ENCODE peak calls at places on chromosomes 13 and 19, in six cellular contexts. J, W, X, B, M and Y are unnamed samples.

GRCh38 chr19:31553112-31553843 is 204.0 kb upstream of the TSHZ3 start:
- DNase-seq in B (no peak), M (no peak), X (no peak), J (no peak), W (no peak), Y (no peak)

GRCh38 chr19:28905996-28906395 is 307.0 kb downstream of the UQCRFS1 start:
- DNase-seq in J (no peak), M (no peak), W (no peak), B (no peak), X (no peak), Y (no peak)

GRCh38 chr19:47096721-47097120 is 16.9 kb downstream of the ZC3H4 start:
- DNase-seq in X (no peak), B (peak), J (no peak), M (no peak), W (no peak), Y (no peak)

GRCh38 chr19:50830266-50831025 is 2.9 kb downstream of the KLK15 start:
- DNase-seq in M (no peak), J (no peak), B (no peak), X (no peak), W (no peak), Y (no peak)

GRCh38 chr13:105612541-105612940 is 922.9 kb downstream of the EFNB2 start:
- DNase-seq in X (no peak), J (no peak), M (no peak), W (no peak), B (no peak), Y (no peak)

GRCh38 chr19:34155686-34156085 is 16.6 kb upstream of the LSM14A start:
- DNase-seq in W (no peak), B (no peak), X (no peak), J (peak), M (no peak), Y (no peak)

GRCh38 chr13:74289861-74290260 is 155.7 kb upstream of the KLF12 start:
- DNase-seq in X (no peak), W (no peak), B (no peak), M (peak), J (no peak), Y (no peak)

GRCh38 chr13:110647365-110647737 is 32.0 kb downstream of the NAXD start:
- DNase-seq in J (no peak), B (no peak), W (no peak), X (no peak), M (no peak), Y (no peak)

GRCh38 chr19:43570174-43570791 is 5.0 kb downstream of the XRCC1 start:
- DNase-seq in J (no peak), B (no peak), M (no peak), W (no peak), X (no peak), Y (no peak)

GRCh38 chr13:76350399-76350798 is 535.8 kb downstream of the KCTD12 start:
- DNase-seq in X (no peak), B (no peak), J (no peak), M (no peak), W (no peak), Y (no peak)

GRCh38 chr19:32677657-32678056 is 2.0 kb downstream of the RGS9BP start:
- DNase-seq in M (peak), W (no peak), J (no peak), B (no peak), X (no peak), Y (peak)

GRCh38 chr19:3980353-3981251 is 4.7 kb downstream of the EEF2 start:
- DNase-seq in J (no peak), X (no peak), W (no peak), M (no peak), B (no peak), Y (no peak)

GRCh38 chr19:31144471-31144870 is 204.8 kb downstream of the TSHZ3 start:
- DNase-seq in W (no peak), M (no peak), J (no peak), B (no peak), X (no peak), Y (no peak)

GRCh38 chr13:70520275-70520674 is 412.0 kb upstream of the KLHL1 start:
- DNase-seq in J (no peak), B (no peak), M (no peak), W (no peak), X (no peak), Y (no peak)

GRCh38 chr19:56611288-56611687 is 16.2 kb downstream of the ZNF71 start:
- DNase-seq in B (no peak), J (no peak), W (no peak), X (no peak), M (no peak), Y (no peak)

GRCh38 chr19:32406161-32407003 is 812 bp downstream of the DPY19L3 start:
- DNase-seq in W (no peak), X (no peak), B (no peak), M (peak), J (no peak), Y (no peak)

GRCh38 chr13:101681834-101682233 is 229.4 kb downstream of the ITGBL1 start:
- DNase-seq in X (no peak), W (no peak), J (no peak), B (no peak), M (no peak), Y (peak)

GRCh38 chr19:1674293-1674679 is 21.9 kb upstream of the TCF3 start:
- DNase-seq in X (no peak), W (no peak), B (no peak), J (no peak), M (no peak), Y (no peak)

GRCh38 chr13:36421447-36421846 is 10.8 kb upstream of the CCNA1 start:
- DNase-seq in W (no peak), B (no peak), J (no peak), M (no peak), X (no peak), Y (no peak)

GRCh38 chr19:9306443-9306842 is 3.2 kb downstream of the ZNF699 start:
- DNase-seq in B (no peak), J (no peak), M (no peak), X (peak), W (no peak), Y (no peak)

GRCh38 chr19:56066152-56067023 is 54.7 kb downstream of the ZNF787 start:
- DNase-seq in M (peak), B (peak), W (peak), X (no peak), J (peak), Y (no peak)

GRCh38 chr13:28449826-28450773 is 44.8 kb downstream of the FLT1 start:
- DNase-seq in M (peak), W (no peak), B (no peak), X (peak), J (no peak), Y (no peak)

GRCh38 chr19:5838437-5839311 is 828 bp downstream of the FUT6 start:
- DNase-seq in W (no peak), M (no peak), B (peak), X (no peak), J (no peak), Y (no peak)

GRCh38 chr19:46759817-46760333 is 13.6 kb upstream of the STRN4 start:
- DNase-seq in B (no peak), W (no peak), J (no peak), X (peak), M (no peak), Y (peak)

GRCh38 chr19:52248256-52248655 is 21.1 kb upstream of the ZNF766 start:
- DNase-seq in M (peak), W (peak), J (no peak), X (no peak), B (peak), Y (no peak)

GRCh38 chr13:41356788-41357187 is 45.7 kb downstream of the NAA16 start:
- DNase-seq in X (no peak), J (no peak), B (no peak), W (no peak), M (no peak), Y (no peak)